ENCODE peak calls at places on chromosomes 1 and 21, in four cellular contexts. V is body of pancreas, Z is mesothelial cell of epicardium, X is fibroblast of mammary gland. S is an unnamed sample.

GRCh38 chr1:202571719-202572339 is 138.4 kb downstream of the SYT2 start:
- DNase-seq in V (peak), X (peak), Z (no peak), S (peak)

GRCh38 chr1:5921671-5922070 is 70.6 kb downstream of the NPHP4 start:
- DNase-seq in Z (no peak), V (no peak), X (no peak), S (no peak)

GRCh38 chr1:45550401-45551305 is at the start of gene AKR1A1:
- DNase-seq in X (peak), V (peak), Z (peak), S (peak)

GRCh38 chr1:111275079-111275478 is 15.6 kb upstream of the CHIA start:
- DNase-seq in Z (no peak), V (peak), X (peak), S (peak)

GRCh38 chr1:43531906-43532584 is 1.4 kb downstream of the PTPRF start:
- DNase-seq in X (no peak), Z (peak), V (no peak), S (no peak)

GRCh38 chr1:115069186-115069585 is 20.1 kb downstream of the TSPAN2 start:
- DNase-seq in Z (no peak), X (peak), V (no peak), S (peak)

GRCh38 chr1:100354971-100355394 is 2.7 kb downstream of the CDC14A start:
- DNase-seq in Z (peak), X (peak), V (peak), S (peak)

GRCh38 chr1:8423134-8423701 is 105.3 kb downstream of the SLC45A1 start:
- DNase-seq in X (no peak), V (peak), Z (peak), S (no peak)

GRCh38 chr1:210776722-210777121 is 357.2 kb downstream of the KCNH1 start:
- DNase-seq in Z (no peak), V (no peak), X (no peak), S (no peak)

GRCh38 chr1:234458352-234459027 is 20.5 kb downstream of the TARBP1 start:
- DNase-seq in X (no peak), Z (no peak), V (no peak), S (peak)
- TF ChIP-seq CTCF in X (no peak), Z (no peak), V (no peak), S (no peak)

GRCh38 chr1:223144431-223144830 is 1.4 kb upstream of the TLR5 start:
- DNase-seq in X (no peak), V (no peak), Z (no peak), S (no peak)
- TF ChIP-seq CTCF in X (no peak), V (no peak), Z (no peak), S (no peak)

GRCh38 chr21:33265664-33266049 is 510 bp upstream of the IL10RB start:
- DNase-seq in X (peak), Z (no peak), V (peak), S (no peak)
- TF ChIP-seq CTCF in X (no peak), Z (no peak), V (no peak), S (no peak)

GRCh38 chr1:150813028-150813707 is 5.1 kb upstream of the CTSK start:
- DNase-seq in Z (peak), V (peak), X (peak), S (peak)
- TF ChIP-seq CTCF in Z (peak), V (peak), X (peak), S (peak)

GRCh38 chr1:193275773-193276172 is 89.4 kb upstream of the B3GALT2 start:
- DNase-seq in V (no peak), X (no peak), Z (no peak), S (no peak)
- TF ChIP-seq CTCF in V (no peak), X (no peak), Z (no peak), S (no peak)

GRCh38 chr1:16204634-16205332 is 7.7 kb downstream of the ARHGEF19 start:
- DNase-seq in Z (no peak), X (no peak), V (peak), S (peak)
- TF ChIP-seq CTCF in Z (no peak), X (peak), V (peak), S (no peak)

DNA sequence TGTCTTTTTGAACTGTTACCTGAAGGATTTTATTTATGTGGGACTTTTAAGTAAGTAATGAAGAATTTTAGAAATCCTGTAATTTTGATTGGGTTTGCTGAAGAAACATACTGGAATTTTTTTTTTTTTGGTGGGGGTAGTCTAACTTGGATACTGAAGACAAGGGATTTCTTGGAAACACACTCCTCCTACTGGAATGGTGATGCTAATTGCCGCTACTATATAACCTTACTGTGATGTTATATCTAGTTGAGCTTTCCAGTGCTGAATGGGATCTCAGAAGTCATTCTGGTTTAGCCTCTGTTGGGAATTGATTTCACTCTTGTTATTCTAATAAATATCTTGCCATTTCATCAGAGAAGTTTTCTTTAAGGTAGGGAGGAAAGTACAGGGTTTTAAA is 8.4 kb downstream of the PPP2R5A start:
- DNase-seq in Z (no peak), X (peak), V (no peak), S (peak)
- TF ChIP-seq CTCF in Z (no peak), X (peak), V (no peak), S (peak)

GRCh38 chr1:146046664-146047063 is 25.1 kb upstream of the HJV start:
- DNase-seq in V (no peak), X (no peak), Z (no peak), S (no peak)

GRCh38 chr1:146049436-146049835 is 27.9 kb upstream of the HJV start:
- DNase-seq in V (no peak), X (no peak), Z (no peak), S (no peak)

DNA sequence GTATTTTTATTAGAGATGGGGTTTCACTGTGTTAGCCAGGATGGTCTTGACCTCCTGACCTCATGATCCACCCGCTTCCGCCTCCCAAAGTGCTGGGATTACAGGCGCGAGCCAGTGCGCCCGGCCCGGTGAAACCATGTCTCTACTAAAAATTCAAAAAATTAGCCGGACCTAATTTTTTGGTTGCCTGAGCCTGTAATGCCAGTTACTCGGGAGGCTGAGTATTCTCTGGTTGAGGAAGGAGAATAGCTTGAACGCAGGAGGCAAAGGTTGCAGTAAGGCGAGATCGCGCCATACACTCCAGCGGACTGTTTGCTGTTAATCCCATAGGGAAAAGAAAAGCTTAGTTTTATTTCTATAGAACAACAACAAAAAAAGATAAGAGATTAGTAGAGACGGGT is 29.9 kb upstream of the HJV start:
- DNase-seq in X (no peak), V (no peak), Z (no peak), S (no peak)
- TF ChIP-seq CTCF in X (no peak), V (no peak), Z (no peak), S (no peak)

DNA sequence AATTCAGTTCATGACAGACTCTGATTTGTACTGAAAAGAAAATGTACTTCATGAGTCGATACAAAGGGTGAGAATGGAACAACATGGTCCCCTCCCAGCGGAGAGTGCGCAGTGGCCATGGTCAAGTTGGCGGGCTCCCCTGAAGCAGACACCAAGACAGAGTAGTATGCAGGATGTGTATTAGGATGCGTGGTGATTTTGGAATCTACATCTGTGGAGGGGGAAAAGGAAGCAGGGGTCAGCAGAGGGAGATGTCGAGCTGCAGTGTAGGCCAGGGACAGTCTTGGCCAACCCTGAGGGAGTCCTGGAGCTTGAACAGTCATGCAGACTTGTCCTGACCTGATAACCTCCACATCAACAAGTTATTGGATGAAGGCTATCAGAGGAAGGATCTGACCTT is 481.0 kb downstream of the OMA1 start:
- DNase-seq in V (no peak), X (no peak), Z (no peak), S (peak)
- TF ChIP-seq CTCF in V (no peak), X (no peak), Z (no peak), S (no peak)